ENCODE peak calls at places on chromosome 18, in four cellular contexts. J, S, E and T are unnamed samples.

GRCh38 chr18:70149616-70150301 is 55.7 kb downstream of the RTTN start:
- DNase-seq in E (no peak), S (no peak), J (no peak), T (no peak)

GRCh38 chr18:22193466-22193865 is 24.1 kb downstream of the GATA6 start:
- DNase-seq in J (no peak), E (no peak), S (no peak), T (no peak)

GRCh38 chr18:24986611-24987270 is 365.2 kb downstream of the ZNF521 start:
- DNase-seq in E (no peak), J (no peak), S (no peak), T (no peak)

GRCh38 chr18:12754511-12754910 is 51.7 kb downstream of the PSMG2 start:
- DNase-seq in S (no peak), E (no peak), J (no peak), T (no peak)

GRCh38 chr18:10120622-10121021 is 206.8 kb downstream of the VAPA start:
- DNase-seq in S (no peak), J (no peak), E (no peak), T (no peak)

GRCh38 chr18:76875390-76876330 is 53.3 kb downstream of the ZNF236 start:
- DNase-seq in E (no peak), S (peak), J (no peak), T (peak)

GRCh38 chr18:42292654-42293053 is 337.6 kb downstream of the PIK3C3 start:
- DNase-seq in J (no peak), S (no peak), E (no peak), T (no peak)

GRCh38 chr18:43780782-43781340 is 503.6 kb upstream of the SYT4 start:
- DNase-seq in J (no peak), S (no peak), E (no peak), T (no peak)

GRCh38 chr18:48937869-48938750 is 12.7 kb downstream of the SMAD7 start:
- DNase-seq in J (no peak), E (no peak), S (no peak), T (no peak)

GRCh38 chr18:58058720-58059119 is 14.7 kb downstream of the NEDD4L start:
- DNase-seq in E (no peak), S (no peak), J (no peak), T (no peak)

GRCh38 chr18:23169683-23170082 is 34.4 kb downstream of the CABLES1 start:
- DNase-seq in E (no peak), J (no peak), S (no peak), T (no peak)

GRCh38 chr18:59823611-59824195 is 76.1 kb upstream of the PMAIP1 start:
- DNase-seq in S (peak), E (peak), J (no peak), T (peak)

GRCh38 chr18:26777316-26778053 is 88.0 kb downstream of the AQP4 start:
- DNase-seq in E (no peak), J (no peak), S (no peak), T (no peak)

GRCh38 chr18:61677435-61677830 is 215.4 kb downstream of the RNF152 start:
- DNase-seq in S (no peak), E (no peak), J (no peak), T (no peak)

GRCh38 chr18:78506031-78506461 is 473.6 kb upstream of the SALL3 start:
- DNase-seq in E (no peak), S (no peak), J (no peak), T (no peak)

GRCh38 chr18:50558948-50559749 is 738 bp upstream of the MAPK4 start:
- DNase-seq in E (no peak), J (no peak), S (peak), T (no peak)

GRCh38 chr18:47800192-47800591 is 130.3 kb downstream of the SMAD2 start:
- DNase-seq in E (no peak), J (no peak), S (no peak), T (no peak)

GRCh38 chr18:70423988-70424387 is 135.1 kb downstream of the SOCS6 start:
- DNase-seq in J (no peak), S (no peak), E (no peak), T (no peak)

GRCh38 chr18:55983433-55983832 is 395.4 kb upstream of the TCF4 start:
- DNase-seq in S (no peak), J (no peak), E (no peak), T (no peak)

GRCh38 chr18:67551146-67551545 is 34.6 kb upstream of the DSEL start:
- DNase-seq in J (no peak), E (no peak), S (no peak), T (no peak)

GRCh38 chr18:32373995-32374394 is 96.7 kb downstream of the GAREM1 start:
- DNase-seq in E (peak), J (no peak), S (peak), T (peak)

GRCh38 chr18:8260847-8261246 is 348.4 kb upstream of the RAB12 start:
- DNase-seq in E (no peak), S (no peak), J (no peak), T (no peak)

GRCh38 chr18:2087877-2088673 is 483.2 kb downstream of the METTL4 start:
- DNase-seq in S (no peak), E (no peak), J (no peak), T (no peak)

GRCh38 chr18:12776821-12777471 is 74.1 kb downstream of the PSMG2 start:
- DNase-seq in E (no peak), S (no peak), J (no peak), T (no peak)

GRCh38 chr18:48541026-48541746 is 2.4 kb downstream of the CTIF start:
- DNase-seq in J (no peak), E (peak), S (peak), T (peak)

GRCh38 chr18:68763082-68763481 is 34.8 kb upstream of the CCDC102B start:
- DNase-seq in S (no peak), E (no peak), J (no peak), T (no peak)

GRCh38 chr18:57134564-57135211 is 12.2 kb upstream of the BOD1L2 start:
- DNase-seq in S (no peak), J (no peak), E (no peak), T (no peak)

GRCh38 chr18:3060667-3061580 is 48.0 kb upstream of the LPIN2 start:
- DNase-seq in J (no peak), E (peak), S (no peak), T (no peak)

GRCh38 chr18:9058426-9058825 is 44.1 kb upstream of the NDUFV2 start:
- DNase-seq in E (no peak), J (no peak), S (no peak), T (no peak)

GRCh38 chr18:50177294-50177992 is 17.5 kb downstream of the MYO5B start:
- DNase-seq in J (no peak), E (no peak), S (no peak), T (no peak)